ENCODE peak calls at places on chromosomes 1 and 21, in four cellular contexts. I is MM.1S, Y is GM23338, G is osteoblast. M is an unnamed sample. For H3K79me2, the result is how much of the 10 kb centered on the place peaks cover.

GRCh38 chr1:196669051-196669450 is 17.2 kb downstream of the CFH start:
- DNase-seq in G (no peak), Y (no peak), I (no peak), M (no peak)

GRCh38 chr1:39130297-39130696 is 74.2 kb upstream of the MACF1 start:
- DNase-seq in Y (no peak), G (peak), I (no peak), M (no peak)

GRCh38 chr1:180177931-180178330 is 23.3 kb downstream of the QSOX1 start:
- DNase-seq in Y (no peak), G (no peak), I (no peak), M (no peak)

GRCh38 chr1:50637460-50637859 is 214.2 kb upstream of the DMRTA2 start:
- DNase-seq in Y (no peak), I (no peak), G (no peak), M (no peak)

GRCh38 chr1:53455592-53455991 is 3.6 kb upstream of the DMRTB1 start:
- DNase-seq in Y (no peak), I (no peak), G (no peak), M (no peak)

GRCh38 chr1:229563701-229564100 is 5.2 kb upstream of the ABCB10 start:
- DNase-seq in Y (no peak), G (no peak), I (no peak), M (no peak)

GRCh38 chr21:44892536-44893277 is 19.2 kb upstream of the PTTG1IP start:
- DNase-seq in I (peak), Y (peak), G (peak), M (peak)

GRCh38 chr21:45577806-45578801 is 35.9 kb upstream of the SLC19A1 start:
- DNase-seq in I (no peak), Y (no peak), G (no peak), M (no peak)

GRCh38 chr1:44355582-44356305 is 687 bp upstream of the ERI3 start:
- DNase-seq in I (no peak), G (no peak), Y (no peak), M (no peak)

GRCh38 chr1:214990619-214991018 is 91.9 kb upstream of the KCNK2 start:
- DNase-seq in Y (no peak), G (peak), I (no peak), M (no peak)

GRCh38 chr1:66478116-66478515 is 55.8 kb upstream of the SGIP1 start:
- DNase-seq in Y (no peak), G (peak), I (no peak), M (no peak)

GRCh38 chr1:151036356-151036755 is at the start of gene BNIPL:
- DNase-seq in Y (no peak), I (no peak), G (no peak), M (no peak)

GRCh38 chr1:151037032-151037431 is 646 bp downstream of the BNIPL start:
- DNase-seq in I (no peak), G (no peak), Y (no peak), M (no peak)

GRCh38 chr1:151032164-151032563 is 4.2 kb upstream of the BNIPL start:
- DNase-seq in I (no peak), Y (no peak), G (no peak), M (no peak)

GRCh38 chr1:151039527-151039926 is 3.1 kb downstream of the BNIPL start:
- DNase-seq in G (no peak), I (no peak), Y (no peak), M (no peak)

GRCh38 chr1:151035167-151035566 is 1.2 kb upstream of the BNIPL start:
- DNase-seq in Y (no peak), G (no peak), I (no peak), M (no peak)
- H3K79me2 ChIP-seq in Y (under half), G (under half), I (under half), M (under half)

DNA sequence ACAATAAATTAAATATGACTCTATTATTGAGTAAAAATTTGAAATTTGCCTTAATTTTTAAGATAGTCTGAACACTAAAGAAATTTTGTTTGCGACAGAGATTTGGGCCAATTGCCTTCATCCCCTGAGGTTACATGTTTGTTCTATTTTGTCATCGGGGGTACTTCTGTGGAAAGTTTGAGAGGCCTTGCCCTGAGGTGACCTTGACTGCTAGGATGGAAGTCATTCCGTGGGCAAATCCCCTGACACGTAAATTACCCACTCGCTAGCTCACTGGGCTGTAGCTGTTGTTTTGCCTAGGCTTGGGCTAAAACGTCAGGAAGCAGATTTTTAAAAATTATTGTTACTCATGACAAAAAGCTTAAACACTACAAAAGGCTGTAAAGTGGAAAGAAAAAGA is 142.5 kb downstream of the MRPS6 start:
- DNase-seq in G (no peak), I (no peak), Y (no peak), M (no peak)
- H2AFZ ChIP-seq in G (peak), I (no peak), Y (no peak), M (no peak)

GRCh38 chr1:241266121-241266520 is 90.9 kb downstream of the RGS7 start:
- DNase-seq in Y (no peak), I (no peak), G (peak), M (no peak)

GRCh38 chr1:241271427-241271826 is 85.6 kb downstream of the RGS7 start:
- DNase-seq in I (no peak), Y (no peak), G (no peak), M (no peak)

GRCh38 chr1:241272828-241273227 is 84.2 kb downstream of the RGS7 start:
- DNase-seq in G (no peak), I (no peak), Y (no peak), M (no peak)

GRCh38 chr1:241269116-241269515 is 87.9 kb downstream of the RGS7 start:
- DNase-seq in I (no peak), G (no peak), Y (peak), M (no peak)

DNA sequence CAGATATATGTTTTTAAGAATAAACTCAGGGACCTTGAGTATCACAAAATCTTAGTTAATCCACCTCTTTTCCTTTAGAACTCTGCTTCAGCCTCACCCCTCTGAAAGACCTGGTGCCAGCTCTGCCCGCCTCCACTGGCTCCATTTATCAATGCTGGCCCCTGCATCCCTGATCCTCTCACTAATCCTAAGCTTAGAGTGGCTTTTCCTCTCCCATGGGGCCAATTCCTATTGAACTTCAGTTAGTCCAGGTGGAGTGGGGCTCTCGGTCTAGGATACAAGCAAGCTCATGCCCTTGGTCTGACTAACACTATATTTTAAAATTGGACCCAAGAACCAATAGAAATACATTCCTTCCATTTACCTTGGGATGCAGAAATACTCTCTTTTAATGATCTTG is 87.0 kb downstream of the RGS7 start:
- DNase-seq in I (no peak), G (no peak), Y (no peak), M (no peak)
- H3K79me2 ChIP-seq in I (under half), G (under half), Y (under half), M (under half)

GRCh38 chr1:110011527-110012041 is 22.8 kb upstream of the STRIP1 start:
- DNase-seq in I (peak), G (no peak), Y (peak), M (peak)
- H2AFZ ChIP-seq in I (no peak), G (no peak), Y (no peak), M (no peak)

GRCh38 chr21:42522271-42522670 is 8.6 kb downstream of the SLC37A1 start:
- DNase-seq in G (no peak), I (no peak), Y (no peak), M (no peak)
- H3K79me2 ChIP-seq in G (under half), I (under half), Y (under half), M (under half)

GRCh38 chr21:14678987-14679574 is 133.0 kb upstream of the SAMSN1 start:
- DNase-seq in Y (no peak), I (no peak), G (no peak), M (no peak)

GRCh38 chr21:14677639-14678179 is 131.6 kb upstream of the SAMSN1 start:
- DNase-seq in Y (no peak), G (no peak), I (no peak), M (no peak)

GRCh38 chr21:14677023-14677422 is 130.9 kb upstream of the SAMSN1 start:
- DNase-seq in I (no peak), G (no peak), Y (no peak), M (no peak)

GRCh38 chr21:14673649-14674048 is 127.5 kb upstream of the SAMSN1 start:
- DNase-seq in I (no peak), Y (no peak), G (no peak), M (no peak)

DNA sequence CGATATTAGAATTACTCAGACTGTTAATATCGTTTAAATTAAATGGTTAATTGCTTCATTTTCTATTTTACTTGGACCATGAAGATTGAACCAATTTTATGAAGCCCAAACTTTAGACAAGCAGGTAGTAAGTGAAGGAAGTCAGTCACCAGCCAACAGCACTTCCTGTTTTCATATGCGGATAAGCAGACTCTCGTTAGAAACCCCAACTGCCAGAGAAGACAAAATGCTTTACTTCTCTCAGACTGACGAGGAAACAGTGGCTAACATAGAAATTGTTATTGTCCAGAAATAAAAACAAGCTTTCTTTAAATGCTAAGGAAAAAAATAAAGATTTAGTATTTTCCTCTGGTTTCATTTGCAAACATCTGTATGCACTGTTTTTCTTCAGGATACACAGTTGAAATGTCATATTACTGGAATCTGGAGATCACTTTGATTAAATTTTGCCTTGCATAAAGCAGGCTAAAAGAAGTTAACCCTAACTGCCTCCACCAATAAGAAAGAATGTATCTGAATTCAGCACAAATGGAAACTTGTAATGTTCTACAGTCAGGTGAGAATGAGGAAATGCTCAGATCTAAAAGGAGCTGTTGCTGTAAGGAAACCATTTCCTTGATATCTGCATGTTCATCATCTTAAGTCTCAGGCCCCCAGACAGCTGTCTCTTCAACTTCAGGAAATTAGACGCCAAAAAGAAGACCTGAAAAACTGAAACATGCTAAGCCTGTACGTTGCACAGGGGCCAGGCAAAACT is 129.8 kb upstream of the SAMSN1 start:
- DNase-seq in I (peak), Y (no peak), G (no peak), M (peak)
- H2AFZ ChIP-seq in I (peak), Y (peak), G (no peak), M (peak)

GRCh38 chr1:15972409-15972808 is 3.5 kb downstream of the ZBTB17 start:
- DNase-seq in Y (no peak), I (no peak), G (peak), M (no peak)

GRCh38 chr1:15975805-15976680 is at the start of gene ZBTB17:
- DNase-seq in I (peak), G (peak), Y (peak), M (peak)

GRCh38 chr1:15974855-15975254 is 1.0 kb downstream of the ZBTB17 start:
- DNase-seq in Y (no peak), I (no peak), G (peak), M (peak)

GRCh38 chr1:15975358-15975804 is 520 bp downstream of the ZBTB17 start:
- DNase-seq in Y (peak), G (peak), I (peak), M (peak)

GRCh38 chr1:15973772-15974171 is 2.1 kb downstream of the ZBTB17 start:
- DNase-seq in G (no peak), Y (no peak), I (no peak), M (no peak)
- H3K79me2 ChIP-seq in G (half or more), Y (under half), I (under half), M (under half)

M was measured in OCI-LY7.